ENCODE peak calls at places on chromosomes 16 and 17, in four cellular contexts. J, H, D and T are unnamed samples.

GRCh38 chr16:11101695-11102522 is 154.1 kb downstream of the SOCS1 start:
- DNase-seq in J (peak), H (no peak), D (peak), T (no peak)

GRCh38 chr17:39057807-39058206 is 90.6 kb upstream of the FBXO47 start:
- DNase-seq in J (no peak), H (no peak), D (no peak), T (no peak)

GRCh38 chr16:17461951-17462729 is 8.6 kb downstream of the XYLT1 start:
- DNase-seq in J (no peak), H (no peak), D (no peak), T (no peak)

GRCh38 chr16:54397190-54397835 is 110.7 kb upstream of the IRX3 start:
- DNase-seq in J (peak), H (no peak), D (no peak), T (no peak)

GRCh38 chr16:87457724-87458423 is 35.0 kb downstream of the ZCCHC14 start:
- DNase-seq in J (peak), H (no peak), D (peak), T (no peak)

GRCh38 chr16:57060323-57061083 is 31.9 kb upstream of the CPNE2 start:
- DNase-seq in J (no peak), H (no peak), D (peak), T (no peak)

GRCh38 chr16:23074423-23074822 is 74.8 kb downstream of the USP31 start:
- DNase-seq in J (no peak), H (no peak), D (no peak), T (no peak)

GRCh38 chr17:82440991-82441627 is 9.4 kb downstream of the CYBC1 start:
- DNase-seq in J (peak), H (no peak), D (peak), T (peak)

GRCh38 chr16:10579575-10579964 is 828 bp downstream of the EMP2 start:
- DNase-seq in J (no peak), H (no peak), D (no peak), T (no peak)

GRCh38 chr17:59668816-59669215 is 38.4 kb downstream of the PTRH2 start:
- DNase-seq in J (peak), H (no peak), D (peak), T (no peak)

GRCh38 chr16:711548-712320 is 3.2 kb upstream of the METRN start:
- DNase-seq in J (peak), H (peak), D (peak), T (peak)

GRCh38 chr17:80364091-80364691 is 50.8 kb upstream of the ENDOV start:
- DNase-seq in J (peak), H (no peak), D (peak), T (peak)

GRCh38 chr16:77043076-77043475 is 147.9 kb upstream of the MON1B start:
- DNase-seq in J (peak), H (no peak), D (peak), T (no peak)

GRCh38 chr17:62689441-62690167 is 62.1 kb downstream of the MRC2 start:
- DNase-seq in J (no peak), H (no peak), D (no peak), T (no peak)

GRCh38 chr17:3667366-3668278 is 756 bp downstream of the TAX1BP3 start:
- DNase-seq in J (peak), H (peak), D (peak), T (peak)

GRCh38 chr17:61009619-61010018 is 332.0 kb downstream of the BCAS3 start:
- DNase-seq in J (no peak), H (no peak), D (peak), T (no peak)

GRCh38 chr17:80749611-80750010 is 205.0 kb downstream of the RPTOR start:
- DNase-seq in J (no peak), H (no peak), D (no peak), T (no peak)

GRCh38 chr17:46773676-46774075 is 44.8 kb downstream of the WNT3 start:
- DNase-seq in J (no peak), H (no peak), D (no peak), T (no peak)

GRCh38 chr16:68386628-68387027 is 61.7 kb downstream of the SMPD3 start:
- DNase-seq in J (no peak), H (no peak), D (no peak), T (no peak)

GRCh38 chr16:7361416-7362129 is 28.9 kb downstream of the RBFOX1 start:
- DNase-seq in J (no peak), H (no peak), D (no peak), T (no peak)

GRCh38 chr16:15618392-15618791 is 24.6 kb downstream of the MARF1 start:
- DNase-seq in J (no peak), H (no peak), D (peak), T (no peak)

GRCh38 chr16:76768316-76768715 is 422.7 kb upstream of the MON1B start:
- DNase-seq in J (no peak), H (no peak), D (no peak), T (no peak)

GRCh38 chr17:19311016-19311415 is 51.5 kb downstream of the B9D1 start:
- DNase-seq in J (no peak), H (no peak), D (no peak), T (no peak)

GRCh38 chr17:58096892-58097291 is 13.7 kb downstream of the DYNLL2 start:
- DNase-seq in J (no peak), H (no peak), D (no peak), T (no peak)
- TF ChIP-seq CTCF in J (peak), H (no peak), D (no peak), T (no peak)

GRCh38 chr17:17765359-17765758 is 71.4 kb downstream of the SREBF1 start:
- DNase-seq in J (no peak), H (no peak), D (no peak), T (no peak)
- H3K4me3 ChIP-seq in J (no peak), H (no peak), D (no peak), T (no peak)

DNA sequence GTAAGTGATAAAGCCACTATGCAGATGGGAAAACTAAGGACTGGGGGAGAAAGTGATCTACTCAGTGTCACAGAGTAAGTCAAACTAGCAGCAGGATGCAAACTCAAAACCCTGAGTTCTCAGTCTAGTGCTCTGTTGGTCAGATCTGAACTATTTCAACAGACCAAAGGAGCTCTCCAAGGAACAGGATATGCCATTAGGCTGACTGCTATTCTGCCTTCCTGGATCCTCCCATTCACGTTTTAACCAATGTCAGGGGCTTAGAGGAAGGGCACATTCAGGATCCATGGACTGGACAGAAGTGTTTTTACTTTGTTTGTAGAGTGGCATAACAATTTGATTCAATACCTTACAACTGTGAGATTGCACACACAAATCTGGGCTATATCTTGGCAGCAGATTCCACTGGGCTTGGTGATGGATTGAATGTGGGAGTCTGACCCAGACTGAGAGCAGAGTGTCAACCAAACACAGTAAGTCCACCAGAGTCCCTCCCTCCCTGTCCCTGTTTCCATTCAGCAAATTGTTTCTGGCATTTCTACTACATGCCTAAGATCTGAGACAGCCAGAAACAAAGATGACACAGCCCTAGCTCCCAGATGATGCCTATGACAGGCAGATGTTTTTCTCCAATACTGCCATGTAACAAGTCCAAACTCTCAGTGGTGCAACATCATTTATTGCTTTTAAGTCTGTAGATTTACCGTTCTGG is 337.8 kb upstream of the CDH5 start:
- DNase-seq in J (no peak), H (no peak), D (peak), T (no peak)
- H3K27ac ChIP-seq in J (no peak), H (peak), D (no peak), T (peak)

DNA sequence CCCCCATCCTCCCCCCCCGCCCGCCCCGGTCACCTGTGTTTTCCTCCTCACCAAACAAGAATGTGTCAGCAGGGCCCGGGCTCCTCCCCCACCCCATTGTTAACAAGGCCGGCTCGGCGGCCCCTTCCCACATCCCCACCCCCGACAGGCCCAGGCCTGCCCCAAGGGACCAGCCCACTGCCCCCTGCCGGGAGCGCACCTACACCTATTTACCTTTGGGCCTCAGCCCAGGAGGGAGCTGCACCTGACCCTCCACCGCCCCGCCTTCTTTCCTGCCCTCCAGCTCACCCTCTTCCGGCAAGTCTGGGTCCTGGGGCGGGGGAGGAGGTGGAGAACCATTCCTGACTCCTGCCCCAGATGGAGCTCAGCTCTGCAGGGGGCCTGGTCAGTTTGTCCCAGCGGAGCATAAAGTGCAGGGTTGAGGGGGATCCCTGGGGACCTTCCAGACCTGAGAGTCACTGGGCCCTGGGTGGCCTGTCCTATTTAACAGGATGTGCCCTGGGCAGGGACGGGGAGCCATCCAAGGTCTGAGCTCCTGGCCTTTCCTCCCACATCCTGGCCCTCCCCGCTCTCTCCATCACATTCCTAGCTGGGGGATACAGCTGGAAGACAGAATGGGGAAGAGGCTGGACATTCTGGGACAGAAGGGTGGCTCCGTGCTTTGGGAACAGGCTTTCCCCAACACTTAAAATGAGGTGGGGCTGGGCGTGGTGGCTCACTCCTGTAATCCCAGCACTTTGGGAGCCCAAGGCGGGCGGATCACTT is 8.3 kb downstream of the FOXJ1 start:
- DNase-seq in J (no peak), H (no peak), D (peak), T (no peak)
- TF ChIP-seq CTCF in J (no peak), H (no peak), D (no peak), T (no peak)